ENCODE peak calls at places on chromosomes 3 and 15, in nine cellular contexts. C, U, Q, N, H, S, G, V and P are unnamed samples.

GRCh38 chr3:69716119-69716518 is 23.1 kb upstream of the MITF start:
- DNase-seq in C (no peak), U (no peak), Q (no peak), N (no peak), H (no peak), S (no peak), G (no peak), V (no peak), P (no peak)

GRCh38 chr3:162170581-162170980 is 674.0 kb downstream of the OTOL1 start:
- DNase-seq in C (no peak), U (no peak), Q (no peak), N (no peak), H (no peak), S (no peak), G (no peak), V (no peak), P (no peak)

GRCh38 chr15:83446417-83446816 is 724 bp upstream of the SH3GL3 start:
- DNase-seq in C (no peak), U (no peak), Q (no peak), N (no peak), H (no peak), S (no peak), G (no peak), V (no peak), P (no peak)

GRCh38 chr3:113575191-113575590 is 42.8 kb downstream of the SIDT1 start:
- DNase-seq in C (no peak), U (no peak), Q (no peak), N (no peak), H (no peak), S (no peak), G (no peak), V (no peak), P (no peak)

GRCh38 chr3:156659260-156659659 is 15.1 kb upstream of the TIPARP start:
- DNase-seq in C (no peak), U (no peak), Q (no peak), N (no peak), H (no peak), S (no peak), G (no peak), V (no peak), P (no peak)

GRCh38 chr3:13041113-13041776 is 32.0 kb downstream of the IQSEC1 start:
- DNase-seq in C (no peak), U (no peak), Q (no peak), N (no peak), H (no peak), S (peak), G (no peak), V (no peak), P (no peak)

GRCh38 chr3:182606905-182607504 is 186.3 kb upstream of the ATP11B start:
- DNase-seq in C (no peak), U (no peak), Q (no peak), N (no peak), H (no peak), S (no peak), G (no peak), V (no peak), P (no peak)

GRCh38 chr15:67781907-67782559 is 43.3 kb upstream of the SKOR1 start:
- DNase-seq in C (no peak), U (no peak), Q (no peak), N (no peak), H (no peak), S (no peak), G (no peak), V (no peak), P (no peak)

GRCh38 chr3:69926385-69926784 is 73.1 kb upstream of the SAMMSON start:
- DNase-seq in C (no peak), U (no peak), Q (no peak), N (no peak), H (no peak), S (no peak), G (no peak), V (no peak), P (no peak)

GRCh38 chr3:156551261-156551660 is 3.7 kb downstream of the SSR3 start:
- DNase-seq in C (no peak), U (no peak), Q (no peak), N (no peak), H (no peak), S (no peak), G (no peak), V (no peak), P (no peak)

GRCh38 chr3:125556314-125556713 is 36.3 kb upstream of the SNX4 start:
- DNase-seq in C (no peak), U (no peak), Q (no peak), N (no peak), H (no peak), S (no peak), G (no peak), V (no peak), P (no peak)

GRCh38 chr3:15933439-15934144 is 135.8 kb upstream of the ANKRD28 start:
- DNase-seq in C (no peak), U (no peak), Q (no peak), N (no peak), H (no peak), S (no peak), G (no peak), V (no peak), P (no peak)

GRCh38 chr15:25368855-25369254 is 70.0 kb downstream of the UBE3A start:
- DNase-seq in C (no peak), U (no peak), Q (no peak), N (no peak), H (no peak), S (no peak), G (no peak), V (no peak), P (no peak)

GRCh38 chr3:134794950-134795775 is at the start of gene EPHB1:
- DNase-seq in C (peak), U (peak), Q (peak), N (peak), H (peak), S (peak), G (no peak), V (peak), P (peak)

GRCh38 chr3:32217339-32217738 is 21.1 kb upstream of the CMTM8 start:
- DNase-seq in C (no peak), U (no peak), Q (no peak), N (no peak), H (no peak), S (no peak), G (no peak), V (no peak), P (no peak)

GRCh38 chr3:38538773-38539353 is 42.7 kb downstream of the EXOG start:
- DNase-seq in C (no peak), U (no peak), Q (no peak), N (no peak), H (no peak), S (no peak), G (no peak), V (no peak), P (no peak)

GRCh38 chr15:34684351-34684750 is 70.4 kb downstream of the GJD2 start:
- DNase-seq in C (no peak), U (no peak), Q (no peak), N (no peak), H (no peak), S (no peak), G (no peak), V (no peak), P (no peak)

GRCh38 chr3:171469376-171469775 is 9.2 kb upstream of the TNIK start:
- DNase-seq in C (no peak), U (no peak), Q (no peak), N (no peak), H (no peak), S (no peak), G (no peak), V (no peak), P (no peak)

GRCh38 chr3:98900265-98901031 is 1.0 kb downstream of the DCBLD2 start:
- DNase-seq in C (no peak), U (no peak), Q (no peak), N (no peak), H (no peak), S (no peak), G (no peak), V (no peak), P (peak)

GRCh38 chr3:35931867-35932266 is 292.5 kb downstream of the ARPP21 start:
- DNase-seq in C (no peak), U (no peak), Q (no peak), N (no peak), H (no peak), S (no peak), G (no peak), V (no peak), P (no peak)

GRCh38 chr3:190356246-190356645 is 31.7 kb upstream of the CLDN16 start:
- DNase-seq in C (no peak), U (no peak), Q (no peak), N (no peak), H (no peak), S (no peak), G (no peak), V (no peak), P (no peak)

GRCh38 chr3:135887220-135887619 is 78.3 kb upstream of the PPP2R3A start:
- DNase-seq in C (no peak), U (no peak), Q (no peak), N (no peak), H (no peak), S (no peak), G (no peak), V (no peak), P (no peak)

GRCh38 chr15:65365229-65365628 is 12.6 kb downstream of the IGDCC3 start:
- DNase-seq in C (no peak), U (no peak), Q (no peak), N (no peak), H (no peak), S (peak), G (no peak), V (no peak), P (no peak)

GRCh38 chr15:92510163-92510882 is 116.6 kb downstream of the ST8SIA2 start:
- DNase-seq in C (no peak), U (no peak), Q (no peak), N (no peak), H (no peak), S (no peak), G (no peak), V (no peak), P (no peak)

GRCh38 chr15:41961014-41961518 is 11.3 kb downstream of the EHD4 start:
- DNase-seq in C (no peak), U (no peak), Q (no peak), N (no peak), H (no peak), S (no peak), G (no peak), V (no peak), P (no peak)